ENCODE peak calls at places on chromosomes 1 and 21, in nine cellular contexts. One of them, this sample, is unnamed.

GRCh38 chr1:225651376-225651871 is 1.5 kb downstream of the ENAH start:
- DNase-seq in activated T-cell treated with anti-CD3 and anti-CD28 coated beads, Interleukin-2, amount 50 U/mL, for 24 hours: no peak
- DNase-seq in CD8-positive, alpha-beta T cell: no peak
- DNase-seq in NCI-H510A treated with DMSO at 0.1 percent for 48 hours: no peak
- DNase-seq in Calu3: no peak
- DNase-seq in nephron progenitor cell: no peak
- DNase-seq in AG08396: no peak
- DNase-seq in kidney epithelial cell: no peak
- DNase-seq in SK-N-DZ: no peak
- DNase-seq in this sample: no peak

GRCh38 chr1:54997711-54997986 is 1.1 kb upstream of the BSND start:
- DNase-seq in Calu3: no peak
- DNase-seq in AG08396: no peak
- DNase-seq in CD8-positive, alpha-beta T cell: no peak
- DNase-seq in NCI-H510A treated with DMSO at 0.1 percent for 48 hours: no peak
- DNase-seq in SK-N-DZ: no peak
- DNase-seq in nephron progenitor cell: no peak
- DNase-seq in activated T-cell treated with anti-CD3 and anti-CD28 coated beads, Interleukin-2, amount 50 U/mL, for 24 hours: no peak
- DNase-seq in kidney epithelial cell: no peak
- DNase-seq in this sample: no peak

GRCh38 chr1:34057347-34057746 is 107.7 kb downstream of the CSMD2 start:
- DNase-seq in Calu3: no peak
- DNase-seq in SK-N-DZ: peak
- DNase-seq in AG08396: no peak
- DNase-seq in CD8-positive, alpha-beta T cell: no peak
- DNase-seq in NCI-H510A treated with DMSO at 0.1 percent for 48 hours: no peak
- DNase-seq in kidney epithelial cell: no peak
- DNase-seq in activated T-cell treated with anti-CD3 and anti-CD28 coated beads, Interleukin-2, amount 50 U/mL, for 24 hours: no peak
- DNase-seq in nephron progenitor cell: peak
- DNase-seq in this sample: no peak

GRCh38 chr1:54163051-54163450 is 10.3 kb upstream of the CDCP2 start:
- DNase-seq in activated T-cell treated with anti-CD3 and anti-CD28 coated beads, Interleukin-2, amount 50 U/mL, for 24 hours: no peak
- DNase-seq in SK-N-DZ: no peak
- DNase-seq in Calu3: no peak
- DNase-seq in kidney epithelial cell: no peak
- DNase-seq in nephron progenitor cell: no peak
- DNase-seq in AG08396: no peak
- DNase-seq in CD8-positive, alpha-beta T cell: no peak
- DNase-seq in NCI-H510A treated with DMSO at 0.1 percent for 48 hours: no peak
- DNase-seq in this sample: no peak

GRCh38 chr1:68814067-68814466 is 317.2 kb upstream of the DEPDC1 start:
- DNase-seq in NCI-H510A treated with DMSO at 0.1 percent for 48 hours: no peak
- DNase-seq in kidney epithelial cell: no peak
- DNase-seq in nephron progenitor cell: no peak
- DNase-seq in Calu3: no peak
- DNase-seq in activated T-cell treated with anti-CD3 and anti-CD28 coated beads, Interleukin-2, amount 50 U/mL, for 24 hours: no peak
- DNase-seq in AG08396: no peak
- DNase-seq in CD8-positive, alpha-beta T cell: no peak
- DNase-seq in SK-N-DZ: no peak
- DNase-seq in this sample: no peak

GRCh38 chr1:221439734-221440436 is 302.0 kb downstream of the DUSP10 start:
- DNase-seq in activated T-cell treated with anti-CD3 and anti-CD28 coated beads, Interleukin-2, amount 50 U/mL, for 24 hours: no peak
- DNase-seq in Calu3: peak
- DNase-seq in nephron progenitor cell: no peak
- DNase-seq in SK-N-DZ: no peak
- DNase-seq in NCI-H510A treated with DMSO at 0.1 percent for 48 hours: no peak
- DNase-seq in CD8-positive, alpha-beta T cell: no peak
- DNase-seq in AG08396: peak
- DNase-seq in kidney epithelial cell: peak
- DNase-seq in this sample: no peak

GRCh38 chr1:9655127-9655723 is 3.7 kb downstream of the PIK3CD start:
- DNase-seq in CD8-positive, alpha-beta T cell: no peak
- DNase-seq in SK-N-DZ: no peak
- DNase-seq in Calu3: no peak
- DNase-seq in NCI-H510A treated with DMSO at 0.1 percent for 48 hours: no peak
- DNase-seq in nephron progenitor cell: no peak
- DNase-seq in AG08396: no peak
- DNase-seq in kidney epithelial cell: no peak
- DNase-seq in activated T-cell treated with anti-CD3 and anti-CD28 coated beads, Interleukin-2, amount 50 U/mL, for 24 hours: peak
- DNase-seq in this sample: no peak

GRCh38 chr21:39659070-39659815 is 46.5 kb downstream of the B3GALT5 start:
- DNase-seq in CD8-positive, alpha-beta T cell: no peak
- DNase-seq in activated T-cell treated with anti-CD3 and anti-CD28 coated beads, Interleukin-2, amount 50 U/mL, for 24 hours: no peak
- DNase-seq in Calu3: no peak
- DNase-seq in kidney epithelial cell: no peak
- DNase-seq in SK-N-DZ: no peak
- DNase-seq in AG08396: no peak
- DNase-seq in nephron progenitor cell: no peak
- DNase-seq in NCI-H510A treated with DMSO at 0.1 percent for 48 hours: no peak
- DNase-seq in this sample: no peak

GRCh38 chr1:79255421-79255820 is 248.9 kb upstream of the ADGRL4 start:
- DNase-seq in SK-N-DZ: no peak
- DNase-seq in nephron progenitor cell: no peak
- DNase-seq in AG08396: no peak
- DNase-seq in Calu3: no peak
- DNase-seq in CD8-positive, alpha-beta T cell: no peak
- DNase-seq in activated T-cell treated with anti-CD3 and anti-CD28 coated beads, Interleukin-2, amount 50 U/mL, for 24 hours: no peak
- DNase-seq in NCI-H510A treated with DMSO at 0.1 percent for 48 hours: peak
- DNase-seq in kidney epithelial cell: no peak
- DNase-seq in this sample: no peak

GRCh38 chr1:172629170-172629569 is 29.7 kb upstream of the FASLG start:
- DNase-seq in activated T-cell treated with anti-CD3 and anti-CD28 coated beads, Interleukin-2, amount 50 U/mL, for 24 hours: no peak
- DNase-seq in CD8-positive, alpha-beta T cell: no peak
- DNase-seq in kidney epithelial cell: no peak
- DNase-seq in AG08396: no peak
- DNase-seq in Calu3: no peak
- DNase-seq in SK-N-DZ: no peak
- DNase-seq in nephron progenitor cell: no peak
- DNase-seq in NCI-H510A treated with DMSO at 0.1 percent for 48 hours: no peak
- DNase-seq in this sample: no peak

GRCh38 chr1:9529190-9529589 is 10.1 kb upstream of the SLC25A33 start:
- DNase-seq in CD8-positive, alpha-beta T cell: no peak
- DNase-seq in SK-N-DZ: no peak
- DNase-seq in AG08396: no peak
- DNase-seq in kidney epithelial cell: no peak
- DNase-seq in NCI-H510A treated with DMSO at 0.1 percent for 48 hours: no peak
- DNase-seq in Calu3: no peak
- DNase-seq in nephron progenitor cell: no peak
- DNase-seq in activated T-cell treated with anti-CD3 and anti-CD28 coated beads, Interleukin-2, amount 50 U/mL, for 24 hours: no peak
- DNase-seq in this sample: no peak

GRCh38 chr1:24536391-24536840 is 19.5 kb upstream of the NCMAP start:
- DNase-seq in Calu3: no peak
- DNase-seq in kidney epithelial cell: peak
- DNase-seq in activated T-cell treated with anti-CD3 and anti-CD28 coated beads, Interleukin-2, amount 50 U/mL, for 24 hours: peak
- DNase-seq in NCI-H510A treated with DMSO at 0.1 percent for 48 hours: peak
- DNase-seq in AG08396: no peak
- DNase-seq in CD8-positive, alpha-beta T cell: peak
- DNase-seq in nephron progenitor cell: peak
- DNase-seq in SK-N-DZ: no peak
- DNase-seq in this sample: no peak

GRCh38 chr1:42240964-42241755 is 76.6 kb upstream of the GUCA2A start:
- DNase-seq in CD8-positive, alpha-beta T cell: no peak
- DNase-seq in NCI-H510A treated with DMSO at 0.1 percent for 48 hours: no peak
- DNase-seq in nephron progenitor cell: no peak
- DNase-seq in Calu3: no peak
- DNase-seq in activated T-cell treated with anti-CD3 and anti-CD28 coated beads, Interleukin-2, amount 50 U/mL, for 24 hours: no peak
- DNase-seq in AG08396: peak
- DNase-seq in SK-N-DZ: no peak
- DNase-seq in kidney epithelial cell: no peak
- DNase-seq in this sample: no peak

GRCh38 chr1:223712184-223712855 is at the start of gene CAPN2:
- DNase-seq in SK-N-DZ: peak
- DNase-seq in NCI-H510A treated with DMSO at 0.1 percent for 48 hours: peak
- DNase-seq in kidney epithelial cell: no peak
- DNase-seq in Calu3: peak
- DNase-seq in CD8-positive, alpha-beta T cell: peak
- DNase-seq in activated T-cell treated with anti-CD3 and anti-CD28 coated beads, Interleukin-2, amount 50 U/mL, for 24 hours: peak
- DNase-seq in nephron progenitor cell: peak
- DNase-seq in AG08396: peak
- DNase-seq in this sample: peak

GRCh38 chr1:10471411-10472219 is 714 bp downstream of the DFFA start:
- DNase-seq in NCI-H510A treated with DMSO at 0.1 percent for 48 hours: no peak
- DNase-seq in SK-N-DZ: no peak
- DNase-seq in CD8-positive, alpha-beta T cell: no peak
- DNase-seq in AG08396: no peak
- DNase-seq in Calu3: peak
- DNase-seq in activated T-cell treated with anti-CD3 and anti-CD28 coated beads, Interleukin-2, amount 50 U/mL, for 24 hours: no peak
- DNase-seq in nephron progenitor cell: peak
- DNase-seq in kidney epithelial cell: no peak
- DNase-seq in this sample: no peak

GRCh38 chr21:45993210-45994085 is 11.9 kb downstream of the COL6A1 start:
- DNase-seq in AG08396: no peak
- DNase-seq in CD8-positive, alpha-beta T cell: no peak
- DNase-seq in nephron progenitor cell: peak
- DNase-seq in NCI-H510A treated with DMSO at 0.1 percent for 48 hours: no peak
- DNase-seq in SK-N-DZ: no peak
- DNase-seq in activated T-cell treated with anti-CD3 and anti-CD28 coated beads, Interleukin-2, amount 50 U/mL, for 24 hours: peak
- DNase-seq in kidney epithelial cell: no peak
- DNase-seq in Calu3: no peak
- DNase-seq in this sample: no peak

GRCh38 chr1:54464477-54465146 is 58.4 kb upstream of the SSBP3 start:
- DNase-seq in NCI-H510A treated with DMSO at 0.1 percent for 48 hours: no peak
- DNase-seq in CD8-positive, alpha-beta T cell: no peak
- DNase-seq in SK-N-DZ: no peak
- DNase-seq in Calu3: no peak
- DNase-seq in kidney epithelial cell: no peak
- DNase-seq in nephron progenitor cell: peak
- DNase-seq in activated T-cell treated with anti-CD3 and anti-CD28 coated beads, Interleukin-2, amount 50 U/mL, for 24 hours: peak
- DNase-seq in AG08396: no peak
- DNase-seq in this sample: no peak

GRCh38 chr1:179821524-179821923 is 56.1 kb downstream of the TOR1AIP2 start:
- DNase-seq in NCI-H510A treated with DMSO at 0.1 percent for 48 hours: no peak
- DNase-seq in kidney epithelial cell: no peak
- DNase-seq in nephron progenitor cell: no peak
- DNase-seq in SK-N-DZ: no peak
- DNase-seq in CD8-positive, alpha-beta T cell: no peak
- DNase-seq in Calu3: no peak
- DNase-seq in activated T-cell treated with anti-CD3 and anti-CD28 coated beads, Interleukin-2, amount 50 U/mL, for 24 hours: no peak
- DNase-seq in AG08396: no peak
- DNase-seq in this sample: no peak

GRCh38 chr1:28737245-28738137 is 751 bp downstream of the YTHDF2 start:
- DNase-seq in NCI-H510A treated with DMSO at 0.1 percent for 48 hours: peak
- DNase-seq in nephron progenitor cell: peak
- DNase-seq in Calu3: peak
- DNase-seq in SK-N-DZ: peak
- DNase-seq in AG08396: peak
- DNase-seq in CD8-positive, alpha-beta T cell: peak
- DNase-seq in kidney epithelial cell: no peak
- DNase-seq in activated T-cell treated with anti-CD3 and anti-CD28 coated beads, Interleukin-2, amount 50 U/mL, for 24 hours: peak
- DNase-seq in this sample: peak

GRCh38 chr1:82177190-82177589 is 376.5 kb downstream of the ADGRL2 start:
- DNase-seq in nephron progenitor cell: no peak
- DNase-seq in activated T-cell treated with anti-CD3 and anti-CD28 coated beads, Interleukin-2, amount 50 U/mL, for 24 hours: no peak
- DNase-seq in CD8-positive, alpha-beta T cell: no peak
- DNase-seq in SK-N-DZ: no peak
- DNase-seq in AG08396: no peak
- DNase-seq in NCI-H510A treated with DMSO at 0.1 percent for 48 hours: no peak
- DNase-seq in kidney epithelial cell: no peak
- DNase-seq in Calu3: no peak
- DNase-seq in this sample: no peak

GRCh38 chr1:9671377-9672140 is 20.0 kb downstream of the PIK3CD start:
- DNase-seq in activated T-cell treated with anti-CD3 and anti-CD28 coated beads, Interleukin-2, amount 50 U/mL, for 24 hours: peak
- DNase-seq in Calu3: peak
- DNase-seq in AG08396: peak
- DNase-seq in kidney epithelial cell: peak
- DNase-seq in SK-N-DZ: no peak
- DNase-seq in NCI-H510A treated with DMSO at 0.1 percent for 48 hours: peak
- DNase-seq in nephron progenitor cell: no peak
- DNase-seq in CD8-positive, alpha-beta T cell: no peak
- DNase-seq in this sample: no peak

GRCh38 chr1:211908453-211908852 is 77.9 kb upstream of the LPGAT1 start:
- DNase-seq in NCI-H510A treated with DMSO at 0.1 percent for 48 hours: no peak
- DNase-seq in CD8-positive, alpha-beta T cell: no peak
- DNase-seq in activated T-cell treated with anti-CD3 and anti-CD28 coated beads, Interleukin-2, amount 50 U/mL, for 24 hours: no peak
- DNase-seq in nephron progenitor cell: no peak
- DNase-seq in AG08396: no peak
- DNase-seq in SK-N-DZ: no peak
- DNase-seq in kidney epithelial cell: no peak
- DNase-seq in Calu3: no peak
- DNase-seq in this sample: no peak

GRCh38 chr1:36247538-36247937 is 23.3 kb downstream of the THRAP3 start:
- DNase-seq in kidney epithelial cell: no peak
- DNase-seq in SK-N-DZ: no peak
- DNase-seq in nephron progenitor cell: no peak
- DNase-seq in AG08396: no peak
- DNase-seq in NCI-H510A treated with DMSO at 0.1 percent for 48 hours: no peak
- DNase-seq in CD8-positive, alpha-beta T cell: no peak
- DNase-seq in Calu3: no peak
- DNase-seq in activated T-cell treated with anti-CD3 and anti-CD28 coated beads, Interleukin-2, amount 50 U/mL, for 24 hours: no peak
- DNase-seq in this sample: no peak

GRCh38 chr1:209506101-209506500 is 77.4 kb upstream of the CAMK1G start:
- DNase-seq in NCI-H510A treated with DMSO at 0.1 percent for 48 hours: no peak
- DNase-seq in SK-N-DZ: no peak
- DNase-seq in activated T-cell treated with anti-CD3 and anti-CD28 coated beads, Interleukin-2, amount 50 U/mL, for 24 hours: no peak
- DNase-seq in Calu3: no peak
- DNase-seq in CD8-positive, alpha-beta T cell: no peak
- DNase-seq in nephron progenitor cell: no peak
- DNase-seq in AG08396: no peak
- DNase-seq in kidney epithelial cell: no peak
- DNase-seq in this sample: no peak

GRCh38 chr1:13797397-13797796 is 97.4 kb downstream of the PRDM2 start:
- DNase-seq in NCI-H510A treated with DMSO at 0.1 percent for 48 hours: peak
- DNase-seq in SK-N-DZ: no peak
- DNase-seq in Calu3: no peak
- DNase-seq in kidney epithelial cell: no peak
- DNase-seq in nephron progenitor cell: no peak
- DNase-seq in activated T-cell treated with anti-CD3 and anti-CD28 coated beads, Interleukin-2, amount 50 U/mL, for 24 hours: no peak
- DNase-seq in AG08396: no peak
- DNase-seq in CD8-positive, alpha-beta T cell: no peak
- DNase-seq in this sample: no peak

GRCh38 chr1:228807904-228808487 is 72.7 kb downstream of the RHOU start:
- DNase-seq in nephron progenitor cell: no peak
- DNase-seq in NCI-H510A treated with DMSO at 0.1 percent for 48 hours: no peak
- DNase-seq in SK-N-DZ: no peak
- DNase-seq in Calu3: no peak
- DNase-seq in kidney epithelial cell: no peak
- DNase-seq in activated T-cell treated with anti-CD3 and anti-CD28 coated beads, Interleukin-2, amount 50 U/mL, for 24 hours: no peak
- DNase-seq in CD8-positive, alpha-beta T cell: no peak
- DNase-seq in AG08396: no peak
- DNase-seq in this sample: no peak

GRCh38 chr1:228166170-228166936 is 749 bp downstream of the IBA57 start:
- DNase-seq in AG08396: peak
- DNase-seq in NCI-H510A treated with DMSO at 0.1 percent for 48 hours: no peak
- DNase-seq in kidney epithelial cell: peak
- DNase-seq in nephron progenitor cell: peak
- DNase-seq in SK-N-DZ: peak
- DNase-seq in activated T-cell treated with anti-CD3 and anti-CD28 coated beads, Interleukin-2, amount 50 U/mL, for 24 hours: no peak
- DNase-seq in CD8-positive, alpha-beta T cell: peak
- DNase-seq in Calu3: peak
- DNase-seq in this sample: peak

GRCh38 chr1:50285994-50286393 is 137.2 kb downstream of the DMRTA2 start:
- DNase-seq in kidney epithelial cell: no peak
- DNase-seq in Calu3: no peak
- DNase-seq in AG08396: no peak
- DNase-seq in NCI-H510A treated with DMSO at 0.1 percent for 48 hours: no peak
- DNase-seq in CD8-positive, alpha-beta T cell: no peak
- DNase-seq in SK-N-DZ: no peak
- DNase-seq in activated T-cell treated with anti-CD3 and anti-CD28 coated beads, Interleukin-2, amount 50 U/mL, for 24 hours: no peak
- DNase-seq in nephron progenitor cell: no peak
- DNase-seq in this sample: no peak

GRCh38 chr1:2115008-2115921 is 65.1 kb downstream of the PRKCZ start:
- DNase-seq in NCI-H510A treated with DMSO at 0.1 percent for 48 hours: no peak
- DNase-seq in SK-N-DZ: no peak
- DNase-seq in AG08396: no peak
- DNase-seq in nephron progenitor cell: no peak
- DNase-seq in CD8-positive, alpha-beta T cell: no peak
- DNase-seq in kidney epithelial cell: no peak
- DNase-seq in Calu3: no peak
- DNase-seq in activated T-cell treated with anti-CD3 and anti-CD28 coated beads, Interleukin-2, amount 50 U/mL, for 24 hours: no peak
- DNase-seq in this sample: no peak

GRCh38 chr1:157856538-157856937 is 14.9 kb upstream of the CD5L start:
- DNase-seq in SK-N-DZ: no peak
- DNase-seq in kidney epithelial cell: no peak
- DNase-seq in nephron progenitor cell: no peak
- DNase-seq in NCI-H510A treated with DMSO at 0.1 percent for 48 hours: no peak
- DNase-seq in CD8-positive, alpha-beta T cell: no peak
- DNase-seq in AG08396: no peak
- DNase-seq in activated T-cell treated with anti-CD3 and anti-CD28 coated beads, Interleukin-2, amount 50 U/mL, for 24 hours: no peak
- DNase-seq in Calu3: no peak
- DNase-seq in this sample: no peak

GRCh38 chr1:192866224-192866868 is 57.5 kb downstream of the RGS2 start:
- DNase-seq in kidney epithelial cell: no peak
- DNase-seq in nephron progenitor cell: no peak
- DNase-seq in SK-N-DZ: no peak
- DNase-seq in activated T-cell treated with anti-CD3 and anti-CD28 coated beads, Interleukin-2, amount 50 U/mL, for 24 hours: no peak
- DNase-seq in CD8-positive, alpha-beta T cell: no peak
- DNase-seq in NCI-H510A treated with DMSO at 0.1 percent for 48 hours: no peak
- DNase-seq in AG08396: no peak
- DNase-seq in Calu3: no peak
- DNase-seq in this sample: no peak